ENCODE peak calls at places on chromosomes 3 and 15, in four cellular contexts. N is fibroblast of lung, O is lower lobe of right lung, K is CD14-positive monocyte. H is an unnamed sample.

GRCh38 chr3:145015243-145015642 is 1043.6 kb downstream of the DIPK2A start:
- DNase-seq in O (no peak), K (no peak), N (peak; percentile 86), H (no peak)

GRCh38 chr3:105829879-105830622 is 38.8 kb downstream of the CBLB start:
- DNase-seq in K (no peak), N (peak; percentile 44), O (no peak), H (no peak)

GRCh38 chr3:9736831-9737230 is 5.3 kb downstream of the BRPF1 start:
- DNase-seq in K (no peak), O (no peak), N (no peak), H (no peak)

GRCh38 chr3:129593595-129594339 is 12.7 kb downstream of the PLXND1 start:
- DNase-seq in N (peak; percentile 33), O (peak; percentile 76), K (peak; percentile 75), H (no peak)

GRCh38 chr15:48914717-48915116 is 36.8 kb downstream of the EID1 start:
- DNase-seq in N (no peak), O (no peak), K (no peak), H (no peak)

GRCh38 chr15:87419341-87419740 is 837.2 kb downstream of the NTRK3 start:
- DNase-seq in K (no peak), N (no peak), O (no peak), H (no peak)

GRCh38 chr3:177752841-177753240 is 555.6 kb upstream of the TBL1XR1 start:
- DNase-seq in N (no peak), O (no peak), K (no peak), H (no peak)

GRCh38 chr3:115399751-115400150 is 223.6 kb upstream of the GAP43 start:
- DNase-seq in K (no peak), N (no peak), O (no peak), H (no peak)

GRCh38 chr3:185976977-185977678 is 39.3 kb upstream of the TRA2B start:
- DNase-seq in N (peak; percentile 67), O (peak; percentile 90), K (peak; percentile 58), H (peak; percentile 94)